ENCODE peak calls at places on chromosomes 7 and 10, in six cellular contexts. One of them, this sample, is unnamed.

GRCh38 chr7:94643771-94644545 is 12.0 kb downstream of the SGCE start:
- DNase-seq in prostate gland: no peak
- DNase-seq in NB4: no peak
- DNase-seq in tibial nerve: no peak
- DNase-seq in esophagus squamous epithelium: no peak
- DNase-seq in ovary: no peak
- DNase-seq in this sample: no peak

GRCh38 chr7:127949670-127950069 is 81.6 kb downstream of the LRRC4 start:
- DNase-seq in tibial nerve: no peak
- DNase-seq in prostate gland: no peak
- DNase-seq in esophagus squamous epithelium: no peak
- DNase-seq in ovary: no peak
- DNase-seq in NB4: no peak
- DNase-seq in this sample: peak

GRCh38 chr7:33798671-33799325 is 106.5 kb upstream of the BMPER start:
- DNase-seq in ovary: no peak
- DNase-seq in prostate gland: no peak
- DNase-seq in tibial nerve: no peak
- DNase-seq in NB4: no peak
- DNase-seq in esophagus squamous epithelium: no peak
- DNase-seq in this sample: no peak

GRCh38 chr10:31299119-31299518 is 19.9 kb upstream of the ZEB1 start:
- DNase-seq in ovary: no peak
- DNase-seq in esophagus squamous epithelium: no peak
- DNase-seq in NB4: no peak
- DNase-seq in prostate gland: no peak
- DNase-seq in tibial nerve: no peak
- DNase-seq in this sample: no peak

GRCh38 chr7:157276731-157277562 is 59.9 kb upstream of the DNAJB6 start:
- DNase-seq in prostate gland: no peak
- DNase-seq in esophagus squamous epithelium: no peak
- DNase-seq in tibial nerve: no peak
- DNase-seq in NB4: peak
- DNase-seq in ovary: no peak
- DNase-seq in this sample: no peak

GRCh38 chr7:92809397-92810241 is 26.8 kb downstream of the CDK6 start:
- DNase-seq in NB4: peak
- DNase-seq in prostate gland: peak
- DNase-seq in esophagus squamous epithelium: peak
- DNase-seq in ovary: peak
- DNase-seq in tibial nerve: peak
- DNase-seq in this sample: peak

GRCh38 chr10:29736325-29737208 is 101.8 kb upstream of the SVIL start:
- DNase-seq in NB4: no peak
- DNase-seq in prostate gland: peak
- DNase-seq in esophagus squamous epithelium: no peak
- DNase-seq in ovary: peak
- DNase-seq in tibial nerve: no peak
- DNase-seq in this sample: no peak

GRCh38 chr10:114174462-114175190 is 623 bp upstream of the CCDC186 start:
- DNase-seq in tibial nerve: peak
- DNase-seq in prostate gland: peak
- DNase-seq in ovary: peak
- DNase-seq in NB4: peak
- DNase-seq in esophagus squamous epithelium: peak
- DNase-seq in this sample: no peak

GRCh38 chr10:104151737-104152136 is 29.8 kb downstream of the SFR1 start:
- DNase-seq in esophagus squamous epithelium: no peak
- DNase-seq in prostate gland: no peak
- DNase-seq in NB4: no peak
- DNase-seq in ovary: no peak
- DNase-seq in tibial nerve: no peak
- DNase-seq in this sample: no peak

GRCh38 chr7:2355079-2356008 is 717 bp downstream of the EIF3B start:
- DNase-seq in esophagus squamous epithelium: no peak
- DNase-seq in ovary: peak
- DNase-seq in tibial nerve: no peak
- DNase-seq in NB4: peak
- DNase-seq in prostate gland: no peak
- DNase-seq in this sample: peak

GRCh38 chr7:141737118-141737835 is 881 bp upstream of the SSBP1 start:
- DNase-seq in ovary: no peak
- DNase-seq in prostate gland: no peak
- DNase-seq in NB4: peak
- DNase-seq in esophagus squamous epithelium: no peak
- DNase-seq in tibial nerve: no peak
- DNase-seq in this sample: peak

GRCh38 chr10:95503012-95503411 is 58.2 kb downstream of the SORBS1 start:
- DNase-seq in ovary: no peak
- DNase-seq in esophagus squamous epithelium: no peak
- DNase-seq in tibial nerve: no peak
- DNase-seq in NB4: no peak
- DNase-seq in prostate gland: no peak
- DNase-seq in this sample: no peak

GRCh38 chr10:60148266-60148840 is 241.3 kb downstream of the ANK3 start:
- DNase-seq in esophagus squamous epithelium: no peak
- DNase-seq in ovary: no peak
- DNase-seq in NB4: no peak
- DNase-seq in prostate gland: peak
- DNase-seq in tibial nerve: no peak
- DNase-seq in this sample: no peak

GRCh38 chr7:134737561-134738353 is 41.7 kb upstream of the CALD1 start:
- DNase-seq in NB4: peak
- DNase-seq in tibial nerve: no peak
- DNase-seq in prostate gland: no peak
- DNase-seq in esophagus squamous epithelium: no peak
- DNase-seq in ovary: no peak
- DNase-seq in this sample: no peak

GRCh38 chr7:116812905-116813304 is 49.5 kb upstream of the CAPZA2 start:
- DNase-seq in esophagus squamous epithelium: no peak
- DNase-seq in NB4: no peak
- DNase-seq in tibial nerve: no peak
- DNase-seq in ovary: no peak
- DNase-seq in prostate gland: no peak
- DNase-seq in this sample: no peak

GRCh38 chr7:95213809-95214492 is 110.4 kb downstream of the PON1 start:
- DNase-seq in tibial nerve: peak
- DNase-seq in ovary: peak
- DNase-seq in NB4: no peak
- DNase-seq in prostate gland: no peak
- DNase-seq in esophagus squamous epithelium: no peak
- DNase-seq in this sample: no peak

GRCh38 chr7:151821806-151822540 is 54.9 kb downstream of the PRKAG2 start:
- DNase-seq in tibial nerve: no peak
- DNase-seq in prostate gland: no peak
- DNase-seq in esophagus squamous epithelium: no peak
- DNase-seq in ovary: no peak
- DNase-seq in NB4: no peak
- DNase-seq in this sample: no peak

GRCh38 chr10:44660271-44660670 is 250.9 kb upstream of the TMEM72 start:
- DNase-seq in NB4: no peak
- DNase-seq in prostate gland: no peak
- DNase-seq in esophagus squamous epithelium: no peak
- DNase-seq in tibial nerve: no peak
- DNase-seq in ovary: no peak
- DNase-seq in this sample: no peak

GRCh38 chr7:81030472-81030871 is 111.6 kb upstream of the SEMA3C start:
- DNase-seq in esophagus squamous epithelium: no peak
- DNase-seq in NB4: no peak
- DNase-seq in ovary: no peak
- DNase-seq in tibial nerve: no peak
- DNase-seq in prostate gland: no peak
- DNase-seq in this sample: no peak

GRCh38 chr10:101818958-101819633 is 852 bp upstream of the OGA start:
- DNase-seq in tibial nerve: no peak
- DNase-seq in NB4: no peak
- DNase-seq in ovary: no peak
- DNase-seq in prostate gland: peak
- DNase-seq in esophagus squamous epithelium: no peak
- DNase-seq in this sample: no peak

GRCh38 chr10:121460733-121461132 is 137.5 kb downstream of the FGFR2 start:
- DNase-seq in ovary: no peak
- DNase-seq in esophagus squamous epithelium: no peak
- DNase-seq in prostate gland: no peak
- DNase-seq in NB4: no peak
- DNase-seq in tibial nerve: no peak
- DNase-seq in this sample: no peak

GRCh38 chr10:120977892-120978291 is 126.7 kb downstream of the WDR11 start:
- DNase-seq in tibial nerve: no peak
- DNase-seq in esophagus squamous epithelium: no peak
- DNase-seq in NB4: no peak
- DNase-seq in prostate gland: no peak
- DNase-seq in ovary: no peak
- DNase-seq in this sample: no peak

GRCh38 chr10:91977501-91977900 is 53.9 kb downstream of the BTAF1 start:
- DNase-seq in ovary: no peak
- DNase-seq in prostate gland: no peak
- DNase-seq in tibial nerve: no peak
- DNase-seq in esophagus squamous epithelium: no peak
- DNase-seq in NB4: no peak
- DNase-seq in this sample: no peak

GRCh38 chr10:91974960-91975359 is 51.4 kb downstream of the BTAF1 start:
- DNase-seq in prostate gland: no peak
- DNase-seq in NB4: no peak
- DNase-seq in tibial nerve: no peak
- DNase-seq in esophagus squamous epithelium: no peak
- DNase-seq in ovary: no peak
- DNase-seq in this sample: no peak

GRCh38 chr10:91978585-91978984 is 55.0 kb downstream of the BTAF1 start:
- DNase-seq in prostate gland: no peak
- DNase-seq in esophagus squamous epithelium: no peak
- DNase-seq in NB4: no peak
- DNase-seq in ovary: no peak
- DNase-seq in tibial nerve: no peak
- DNase-seq in this sample: no peak

GRCh38 chr10:91976324-91977051 is 52.9 kb downstream of the BTAF1 start:
- DNase-seq in tibial nerve: no peak
- DNase-seq in NB4: no peak
- DNase-seq in ovary: no peak
- DNase-seq in prostate gland: no peak
- DNase-seq in esophagus squamous epithelium: no peak
- DNase-seq in this sample: no peak

GRCh38 chr10:91975438-91975837 is 51.9 kb downstream of the BTAF1 start:
- DNase-seq in ovary: no peak
- DNase-seq in NB4: no peak
- DNase-seq in prostate gland: no peak
- DNase-seq in esophagus squamous epithelium: no peak
- DNase-seq in tibial nerve: no peak
- DNase-seq in this sample: no peak
- TF ChIP-seq POLR2A in ovary: no peak
- TF ChIP-seq POLR2A in NB4: no peak
- TF ChIP-seq POLR2A in prostate gland: no peak
- TF ChIP-seq POLR2A in esophagus squamous epithelium: no peak
- TF ChIP-seq POLR2A in tibial nerve: no peak
- TF ChIP-seq POLR2A in this sample: no peak

GRCh38 chr7:25368599-25368998 is 140.3 kb upstream of the NPVF start:
- DNase-seq in NB4: no peak
- DNase-seq in prostate gland: no peak
- DNase-seq in tibial nerve: no peak
- DNase-seq in esophagus squamous epithelium: no peak
- DNase-seq in ovary: no peak
- DNase-seq in this sample: no peak
- TF ChIP-seq POLR2A in NB4: no peak
- TF ChIP-seq POLR2A in prostate gland: no peak
- TF ChIP-seq POLR2A in tibial nerve: no peak
- TF ChIP-seq POLR2A in esophagus squamous epithelium: no peak
- TF ChIP-seq POLR2A in ovary: no peak
- TF ChIP-seq POLR2A in this sample: no peak

GRCh38 chr7:106353944-106354343 is 69.2 kb upstream of the NAMPT start:
- DNase-seq in esophagus squamous epithelium: no peak
- DNase-seq in ovary: no peak
- DNase-seq in NB4: no peak
- DNase-seq in prostate gland: no peak
- DNase-seq in tibial nerve: no peak
- DNase-seq in this sample: no peak

GRCh38 chr7:106358103-106358663 is 73.4 kb upstream of the NAMPT start:
- DNase-seq in ovary: no peak
- DNase-seq in esophagus squamous epithelium: no peak
- DNase-seq in NB4: no peak
- DNase-seq in prostate gland: no peak
- DNase-seq in tibial nerve: no peak
- DNase-seq in this sample: no peak

DNA sequence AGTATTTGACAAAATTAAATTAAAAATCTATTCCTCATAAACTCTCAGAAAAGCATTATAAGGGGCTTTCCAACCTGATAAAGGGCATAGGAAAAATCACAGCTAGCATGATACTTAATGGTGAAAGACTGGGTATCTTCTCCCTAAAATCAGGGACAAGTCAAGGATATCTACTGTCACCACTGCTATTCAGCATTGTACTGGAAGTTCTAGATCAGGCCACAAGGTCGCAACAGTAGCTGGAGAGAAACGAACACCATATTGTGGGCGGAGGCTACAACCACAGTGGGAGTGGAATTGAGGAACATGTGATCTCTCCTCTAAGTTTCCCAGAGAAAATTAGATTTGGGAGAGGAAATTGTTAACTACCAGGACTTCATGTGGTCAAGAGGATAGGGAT is 70.0 kb upstream of the NAMPT start:
- DNase-seq in tibial nerve: no peak
- DNase-seq in esophagus squamous epithelium: no peak
- DNase-seq in NB4: no peak
- DNase-seq in prostate gland: no peak
- DNase-seq in ovary: no peak
- DNase-seq in this sample: no peak
- TF ChIP-seq POLR2A in tibial nerve: no peak
- TF ChIP-seq POLR2A in esophagus squamous epithelium: no peak
- TF ChIP-seq POLR2A in NB4: no peak
- TF ChIP-seq POLR2A in prostate gland: no peak
- TF ChIP-seq POLR2A in ovary: no peak
- TF ChIP-seq POLR2A in this sample: no peak

GRCh38 chr7:73734619-73735525 is 3.7 kb downstream of the ABHD11 start:
- DNase-seq in tibial nerve: peak
- DNase-seq in NB4: peak
- DNase-seq in prostate gland: peak
- DNase-seq in ovary: no peak
- DNase-seq in esophagus squamous epithelium: no peak
- DNase-seq in this sample: peak
- TF ChIP-seq POLR2A in tibial nerve: no peak
- TF ChIP-seq POLR2A in NB4: peak
- TF ChIP-seq POLR2A in prostate gland: peak
- TF ChIP-seq POLR2A in ovary: no peak
- TF ChIP-seq POLR2A in esophagus squamous epithelium: no peak
- TF ChIP-seq POLR2A in this sample: peak

GRCh38 chr10:13298748-13299436 is 972 bp downstream of the PHYH start:
- DNase-seq in tibial nerve: no peak
- DNase-seq in NB4: no peak
- DNase-seq in esophagus squamous epithelium: no peak
- DNase-seq in ovary: no peak
- DNase-seq in prostate gland: no peak
- DNase-seq in this sample: no peak

GRCh38 chr10:13294784-13295183 is 5.1 kb downstream of the PHYH start:
- DNase-seq in esophagus squamous epithelium: no peak
- DNase-seq in ovary: no peak
- DNase-seq in prostate gland: no peak
- DNase-seq in NB4: no peak
- DNase-seq in tibial nerve: no peak
- DNase-seq in this sample: no peak

GRCh38 chr10:13296476-13296875 is 3.4 kb downstream of the PHYH start:
- DNase-seq in esophagus squamous epithelium: no peak
- DNase-seq in tibial nerve: no peak
- DNase-seq in NB4: no peak
- DNase-seq in ovary: no peak
- DNase-seq in prostate gland: no peak
- DNase-seq in this sample: no peak

GRCh38 chr10:13302821-13303555 is 3.1 kb upstream of the PHYH start:
- DNase-seq in prostate gland: no peak
- DNase-seq in tibial nerve: no peak
- DNase-seq in NB4: no peak
- DNase-seq in ovary: no peak
- DNase-seq in esophagus squamous epithelium: no peak
- DNase-seq in this sample: peak

GRCh38 chr10:13299437-13300287 is at the start of gene PHYH:
- DNase-seq in esophagus squamous epithelium: peak
- DNase-seq in ovary: peak
- DNase-seq in prostate gland: peak
- DNase-seq in NB4: peak
- DNase-seq in tibial nerve: peak
- DNase-seq in this sample: peak
- TF ChIP-seq POLR2A in esophagus squamous epithelium: no peak
- TF ChIP-seq POLR2A in ovary: peak
- TF ChIP-seq POLR2A in prostate gland: peak
- TF ChIP-seq POLR2A in NB4: peak
- TF ChIP-seq POLR2A in tibial nerve: peak
- TF ChIP-seq POLR2A in this sample: peak